ENCODE peak calls at places on chromosomes 4 and X, in ten cellular contexts. G, X, Q, C, N, J, Z, E, R and Y are unnamed samples.
A peak's percentile ranks its signal among the peaks of the same experiment; 100 is the strongest.

GRCh38 chrX:771536-771935 is 140.9 kb downstream of the SHOX start:
- DNase-seq in G (no peak), X (no peak), Q (no peak), C (no peak), N (no peak), J (no peak), Z (no peak), E (no peak), R (no peak), Y (no peak)

GRCh38 chrX:139924696-139925094 is 8.2 kb downstream of the ATP11C start:
- DNase-seq in G (no peak), X (no peak), Q (no peak), C (no peak), N (no peak), J (no peak), Z (no peak), E (no peak), R (no peak), Y (no peak)

GRCh38 chrX:131394384-131394783 is 105.3 kb upstream of the IGSF1 start:
- DNase-seq in G (no peak), X (no peak), Q (no peak), C (no peak), N (no peak), J (peak; percentile 5), Z (peak; percentile 10), E (no peak), R (no peak), Y (no peak)

GRCh38 chr4:52372747-52373146 is 286.4 kb downstream of the USP46 start:
- DNase-seq in G (no peak), X (no peak), Q (no peak), C (no peak), N (no peak), J (no peak), Z (no peak), E (no peak), R (no peak), Y (no peak)

GRCh38 chr4:3733195-3733594 is 33.0 kb upstream of the ADRA2C start:
- DNase-seq in G (no peak), X (no peak), Q (no peak), C (no peak), N (no peak), J (no peak), Z (no peak), E (no peak), R (no peak), Y (no peak)

GRCh38 chr4:8364141-8364540 is 76.4 kb downstream of the ACOX3 start:
- DNase-seq in G (no peak), X (no peak), Q (no peak), C (no peak), N (no peak), J (no peak), Z (no peak), E (no peak), R (no peak), Y (no peak)

GRCh38 chr4:155353923-155354540 is 22.7 kb downstream of the MAP9 start:
- DNase-seq in G (peak; percentile 55), X (peak; percentile 41), Q (peak; percentile 82), C (peak; percentile 50), N (peak; percentile 78), J (peak; percentile 30), Z (peak; percentile 51), E (peak; percentile 29), R (no peak), Y (no peak)

GRCh38 chr4:23773884-23774636 is 115.8 kb downstream of the PPARGC1A start:
- DNase-seq in G (no peak), X (no peak), Q (no peak), C (no peak), N (no peak), J (no peak), Z (no peak), E (no peak), R (no peak), Y (no peak)

DNA sequence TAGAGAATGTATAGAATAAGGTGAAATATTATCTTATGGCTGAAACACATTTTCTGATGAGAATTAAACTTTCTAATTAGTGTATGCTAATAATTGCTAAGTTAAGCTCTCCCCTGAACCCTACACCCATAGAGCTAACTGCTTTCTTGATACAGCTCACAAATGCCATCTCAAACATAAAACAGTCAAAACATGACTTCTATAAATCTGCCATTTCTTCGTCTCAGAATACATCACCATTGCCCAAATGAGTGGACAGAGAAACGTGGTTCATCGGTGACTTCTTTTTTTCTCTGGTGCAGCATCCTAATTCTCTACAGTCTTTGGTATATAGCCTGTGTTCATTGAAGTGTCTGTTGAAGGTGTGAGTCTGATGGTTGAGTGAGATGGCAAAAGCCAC is 554.6 kb downstream of the NLGN4X start:
- DNase-seq in G (no peak), X (no peak), Q (no peak), C (no peak), N (no peak), J (no peak), Z (no peak), E (no peak), R (no peak), Y (no peak)
- H3K4me3 ChIP-seq in G (no peak overlapping the region), X (no peak overlapping the region), Q (no peak overlapping the region), C (no peak overlapping the region), N (no peak overlapping the region), J (no peak overlapping the region), Z (no peak overlapping the region), E (no peak overlapping the region), R (no peak overlapping the region), Y (no peak overlapping the region)

GRCh38 chrX:51893931-51894696 is 691 bp downstream of the MAGED1 start:
- DNase-seq in G (peak; percentile 9), X (peak; percentile 32), Q (no peak), C (peak; percentile 40), N (peak; percentile 50), J (no peak), Z (no peak), E (no peak), R (no peak), Y (no peak)

GRCh38 chrX:51891245-51891644 is 2.2 kb upstream of the MAGED1 start:
- DNase-seq in G (no peak), X (no peak), Q (no peak), C (no peak), N (no peak), J (no peak), Z (no peak), E (no peak), R (no peak), Y (no peak)

GRCh38 chrX:51889851-51890250 is 3.6 kb upstream of the MAGED1 start:
- DNase-seq in G (no peak), X (no peak), Q (no peak), C (no peak), N (no peak), J (no peak), Z (no peak), E (no peak), R (no peak), Y (no peak)

GRCh38 chrX:51892921-51893745 is at the start of gene MAGED1:
- DNase-seq in G (peak; percentile 91), X (peak; percentile 88), Q (peak; percentile 94), C (peak; percentile 95), N (peak; percentile 88), J (peak; percentile 84), Z (no peak), E (peak; percentile 88), R (peak; percentile 67), Y (peak; percentile 57)

DNA sequence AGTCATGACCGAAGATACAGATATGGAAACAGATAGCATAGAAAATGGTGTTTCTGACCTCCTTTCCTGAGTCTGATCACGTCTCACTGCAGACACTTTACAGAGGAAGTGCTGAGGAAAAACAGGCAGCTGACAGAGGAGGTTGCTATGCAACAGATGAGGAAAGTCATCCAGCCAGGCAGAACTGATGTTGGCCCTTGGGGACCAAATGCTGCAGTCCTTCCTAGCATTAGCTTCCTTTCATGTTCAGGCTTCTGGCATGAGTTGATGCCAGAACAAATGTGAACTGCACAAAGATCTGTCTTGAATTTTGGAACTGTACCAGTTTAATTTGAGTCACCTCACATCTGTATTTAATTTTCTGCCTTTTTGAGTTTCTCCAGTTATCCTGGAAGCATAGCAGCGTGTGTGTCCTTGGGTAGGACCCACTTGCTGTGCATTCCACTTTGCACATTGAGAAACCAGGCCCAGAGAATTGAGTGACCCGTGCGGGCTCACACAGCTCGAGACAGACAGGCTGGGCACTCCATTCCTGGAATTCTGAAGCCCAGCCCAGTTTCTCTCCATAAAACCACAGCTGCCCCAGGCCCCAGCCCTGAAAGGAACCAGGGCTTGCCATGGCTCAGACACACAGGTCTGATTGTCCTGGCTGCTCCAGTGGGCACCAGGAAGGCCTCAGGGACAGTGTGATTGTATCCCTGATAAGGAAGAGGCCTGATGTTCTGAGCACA is 1.4 kb upstream of the MAGED1 start:
- DNase-seq in G (peak; percentile 32), X (peak; percentile 41), Q (no peak), C (peak; percentile 88), N (no peak), J (peak; percentile 5), Z (no peak), E (peak; percentile 75), R (no peak), Y (no peak)
- H3K4me3 ChIP-seq in G (no peak overlapping the region), X (no peak overlapping the region), Q (no peak overlapping the region), C (no peak overlapping the region), N (no peak overlapping the region), J (no peak overlapping the region), Z (no peak overlapping the region), E (no peak overlapping the region), R (no peak overlapping the region), Y (no peak overlapping the region)

GRCh38 chrX:10190367-10190766 is 33.6 kb downstream of the CLCN4 start:
- DNase-seq in G (peak; percentile 72), X (peak; percentile 47), Q (no peak), C (peak; percentile 76), N (no peak), J (peak; percentile 48), Z (peak; percentile 41), E (peak; percentile 60), R (peak; percentile 36), Y (no peak)

GRCh38 chrX:10189317-10190268 is 32.8 kb downstream of the CLCN4 start:
- DNase-seq in G (peak; percentile 65), X (peak; percentile 58), Q (peak; percentile 75), C (peak; percentile 79), N (peak; percentile 83), J (peak; percentile 29), Z (peak; percentile 51), E (peak; percentile 20), R (peak; percentile 35), Y (peak; percentile 53)

GRCh38 chrX:10187421-10187820 is 30.6 kb downstream of the CLCN4 start:
- DNase-seq in G (no peak), X (no peak), Q (no peak), C (no peak), N (no peak), J (no peak), Z (no peak), E (no peak), R (no peak), Y (no peak)

DNA sequence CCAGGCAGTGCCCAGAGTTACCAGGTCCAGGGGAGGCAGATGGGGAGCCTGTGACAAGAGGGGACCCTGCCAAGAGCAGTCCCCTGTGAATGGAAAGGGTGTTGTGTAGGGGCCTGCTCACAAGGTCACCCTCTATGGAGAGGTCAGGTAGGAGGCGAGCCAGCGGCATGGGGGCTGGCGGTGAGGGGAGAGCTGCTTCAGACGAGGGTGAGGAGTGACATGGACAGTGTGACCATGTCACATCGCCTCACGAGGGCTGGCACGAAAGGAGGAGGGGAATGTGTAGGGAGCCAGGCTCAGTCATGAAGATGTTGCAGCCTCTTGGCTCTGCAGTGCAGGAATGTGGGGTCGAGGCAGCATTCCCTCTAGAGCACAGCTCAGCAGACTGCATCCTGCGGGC is 29.6 kb downstream of the CLCN4 start:
- DNase-seq in G (no peak), X (no peak), Q (no peak), C (no peak), N (no peak), J (no peak), Z (no peak), E (no peak), R (no peak), Y (no peak)
- H3K4me3 ChIP-seq in G (no peak overlapping the region), X (no peak overlapping the region), Q (no peak overlapping the region), C (no peak overlapping the region), N (no peak overlapping the region), J (no peak overlapping the region), Z (no peak overlapping the region), E (no peak overlapping the region), R (no peak overlapping the region), Y (no peak overlapping the region)

DNA sequence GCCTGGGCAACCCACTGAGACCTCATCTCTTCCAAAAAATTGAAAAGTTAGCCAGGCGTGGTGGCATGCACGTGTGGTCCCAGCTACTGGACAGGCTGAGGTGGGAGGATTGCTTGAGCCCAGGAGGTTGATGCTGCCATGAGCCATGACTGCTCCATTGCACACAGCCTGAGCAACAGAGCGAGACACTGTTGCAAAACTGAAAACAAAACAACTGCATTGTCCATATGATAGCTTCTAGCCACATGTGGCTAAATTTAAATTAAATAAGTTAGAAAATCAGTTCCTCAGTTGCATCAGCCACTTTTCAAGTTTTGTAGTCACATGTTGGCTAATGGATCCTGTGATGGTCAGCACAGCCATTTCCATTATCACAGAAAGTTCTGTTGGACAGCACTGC is 67.9 kb downstream of the GAB1 start:
- DNase-seq in G (no peak), X (no peak), Q (no peak), C (peak; percentile 42), N (no peak), J (no peak), Z (no peak), E (no peak), R (no peak), Y (no peak)
- H3K4me3 ChIP-seq in G (no peak overlapping the region), X (no peak overlapping the region), Q (no peak overlapping the region), C (no peak overlapping the region), N (no peak overlapping the region), J (no peak overlapping the region), Z (no peak overlapping the region), E (no peak overlapping the region), R (no peak overlapping the region), Y (no peak overlapping the region)